ENCODE peak calls at places on chromosome 6, in nine cellular contexts. F is cardiac fibroblast, Z is upper lobe of left lung, X is AG04449, M is fibroblast of pulmonary artery, R is endothelial cell, A is BJ, O is right atrium auricular region, G is progenitor cell of endocrine pancreas. K is an unnamed sample.

GRCh38 chr6:136317023-136317649 is 27.5 kb upstream of the BCLAF1 start:
- DNase-seq in F (peak), Z (no peak), X (no peak), M (peak), R (peak), A (no peak), O (no peak), G (peak), K (no peak)

GRCh38 chr6:161660666-161661571 is 387.1 kb upstream of the AGPAT4 start:
- DNase-seq in F (no peak), Z (no peak), X (no peak), M (no peak), R (no peak), A (no peak), O (no peak), G (no peak), K (peak)

GRCh38 chr6:71248306-71248705 is 40.3 kb upstream of the OGFRL1 start:
- DNase-seq in F (peak), Z (no peak), X (peak), M (peak), R (no peak), A (peak), O (no peak), G (no peak), K (no peak)

GRCh38 chr6:155126727-155127439 is 131.8 kb downstream of the TIAM2 start:
- DNase-seq in F (peak), Z (no peak), X (no peak), M (peak), R (no peak), A (no peak), O (no peak), G (no peak), K (no peak)

GRCh38 chr6:107560657-107561056 is 70.7 kb downstream of the SOBP start:
- DNase-seq in F (peak), Z (no peak), X (no peak), M (peak), R (no peak), A (no peak), O (no peak), G (no peak), K (peak)

GRCh38 chr6:165704001-165704748 is 41.1 kb upstream of the PDE10A start:
- DNase-seq in F (peak), Z (no peak), X (no peak), M (peak), R (no peak), A (no peak), O (no peak), G (no peak), K (no peak)

GRCh38 chr6:38322123-38322522 is 317.6 kb downstream of the BTBD9 start:
- DNase-seq in F (no peak), Z (no peak), X (no peak), M (no peak), R (no peak), A (no peak), O (no peak), G (no peak), K (no peak)

GRCh38 chr6:12012231-12012565 is at the start of gene HIVEP1:
- DNase-seq in F (peak), Z (peak), X (no peak), M (no peak), R (peak), A (no peak), O (no peak), G (peak), K (peak)

GRCh38 chr6:73679009-73679408 is 17.0 kb upstream of the CD109 start:
- DNase-seq in F (no peak), Z (no peak), X (no peak), M (no peak), R (no peak), A (no peak), O (no peak), G (no peak), K (no peak)

GRCh38 chr6:158205220-158205944 is 37.2 kb downstream of the GTF2H5 start:
- DNase-seq in F (no peak), Z (no peak), X (no peak), M (no peak), R (peak), A (no peak), O (no peak), G (no peak), K (no peak)

GRCh38 chr6:170250981-170251775 is 39.7 kb downstream of the DLL1 start:
- DNase-seq in F (no peak), Z (no peak), X (no peak), M (no peak), R (no peak), A (no peak), O (no peak), G (no peak), K (no peak)

GRCh38 chr6:21523652-21524051 is 69.9 kb upstream of the SOX4 start:
- DNase-seq in F (no peak), Z (no peak), X (no peak), M (no peak), R (no peak), A (no peak), O (no peak), G (no peak), K (no peak)

GRCh38 chr6:26205625-26206574 is 118.7 kb downstream of the HFE start:
- DNase-seq in F (peak), Z (no peak), X (no peak), M (peak), R (no peak), A (no peak), O (no peak), G (no peak), K (no peak)

GRCh38 chr6:105594272-105594671 is 191.4 kb upstream of the PREP start:
- DNase-seq in F (no peak), Z (no peak), X (no peak), M (no peak), R (no peak), A (no peak), O (no peak), G (no peak), K (no peak)

GRCh38 chr6:30955367-30956042 is 14.7 kb downstream of the MUCL3 start:
- DNase-seq in F (peak), Z (peak), X (no peak), M (peak), R (peak), A (no peak), O (peak), G (peak), K (no peak)

GRCh38 chr6:131532476-131533108 is 40.4 kb upstream of the ARG1 start:
- DNase-seq in F (no peak), Z (no peak), X (no peak), M (no peak), R (no peak), A (no peak), O (no peak), G (no peak), K (no peak)

GRCh38 chr6:163710552-163710951 is 296.0 kb downstream of the QKI start:
- DNase-seq in F (no peak), Z (no peak), X (no peak), M (no peak), R (no peak), A (no peak), O (no peak), G (no peak), K (no peak)

GRCh38 chr6:19873031-19873430 is 35.9 kb downstream of the ID4 start:
- DNase-seq in F (no peak), Z (no peak), X (no peak), M (peak), R (peak), A (no peak), O (no peak), G (no peak), K (no peak)
- TF ChIP-seq CTCF in F (no peak), Z (no peak), X (peak), M (peak), R (peak), A (peak), O (no peak), G (peak), K (peak)

GRCh38 chr6:150549007-150549406 is 50.7 kb upstream of the PLEKHG1 start:
- DNase-seq in F (no peak), Z (no peak), X (no peak), M (no peak), R (no peak), A (no peak), O (no peak), G (no peak), K (no peak)
- TF ChIP-seq CTCF in F (no peak), Z (no peak), X (no peak), M (no peak), R (no peak), A (no peak), O (no peak), G (peak), K (no peak)

GRCh38 chr6:939526-940252 is 246.8 kb upstream of the EXOC2 start:
- DNase-seq in F (no peak), Z (peak), X (no peak), M (no peak), R (no peak), A (no peak), O (no peak), G (no peak), K (no peak)
- TF ChIP-seq CTCF in F (no peak), Z (no peak), X (no peak), M (no peak), R (no peak), A (no peak), O (no peak), G (no peak), K (no peak)

GRCh38 chr6:113594726-113595125 is 262.4 kb upstream of the MARCKS start:
- DNase-seq in F (no peak), Z (no peak), X (no peak), M (no peak), R (no peak), A (no peak), O (no peak), G (no peak), K (no peak)
- TF ChIP-seq CTCF in F (no peak), Z (no peak), X (no peak), M (no peak), R (no peak), A (no peak), O (no peak), G (no peak), K (no peak)

GRCh38 chr6:117346142-117346930 is 79.4 kb downstream of the ROS1 start:
- DNase-seq in F (peak), Z (no peak), X (no peak), M (peak), R (no peak), A (no peak), O (no peak), G (no peak), K (no peak)
- TF ChIP-seq CTCF in F (no peak), Z (peak), X (no peak), M (peak), R (peak), A (peak), O (peak), G (peak), K (peak)